ENCODE peak calls at places on chromosome 17, in seven cellular contexts. One of them, this sample, is unnamed.

GRCh38 chr17:74803388-74803930 is 27.3 kb upstream of the NAT9 start:
- DNase-seq in tibial nerve: no peak
- DNase-seq in uterus: peak; percentile 25
- DNase-seq in Peyer's patch: no peak
- DNase-seq in CD8-positive, alpha-beta T cell: no peak
- DNase-seq in neural progenitor cell: no peak
- DNase-seq in right lobe of liver: no peak
- DNase-seq in this sample: no peak

GRCh38 chr17:32659419-32659842 is 172.6 kb downstream of the CDK5R1 start:
- DNase-seq in tibial nerve: peak; percentile 58
- DNase-seq in uterus: peak; percentile 62
- DNase-seq in Peyer's patch: peak; percentile 53
- DNase-seq in CD8-positive, alpha-beta T cell: peak; percentile 44
- DNase-seq in neural progenitor cell: peak; percentile 69
- DNase-seq in right lobe of liver: peak; percentile 61
- DNase-seq in this sample: peak; percentile 40

GRCh38 chr17:31339906-31340661 is 18.7 kb upstream of the EVI2A start:
- DNase-seq in tibial nerve: no peak
- DNase-seq in uterus: no peak
- DNase-seq in Peyer's patch: no peak
- DNase-seq in CD8-positive, alpha-beta T cell: no peak
- DNase-seq in neural progenitor cell: no peak
- DNase-seq in right lobe of liver: no peak
- DNase-seq in this sample: no peak

GRCh38 chr17:8892338-8892690 is 24.8 kb upstream of the PIK3R6 start:
- DNase-seq in tibial nerve: no peak
- DNase-seq in uterus: no peak
- DNase-seq in Peyer's patch: no peak
- DNase-seq in CD8-positive, alpha-beta T cell: no peak
- DNase-seq in neural progenitor cell: no peak
- DNase-seq in right lobe of liver: no peak
- DNase-seq in this sample: no peak

GRCh38 chr17:29444589-29444988 is 54.4 kb downstream of the TAOK1 start:
- DNase-seq in tibial nerve: no peak
- DNase-seq in uterus: no peak
- DNase-seq in Peyer's patch: no peak
- DNase-seq in CD8-positive, alpha-beta T cell: no peak
- DNase-seq in neural progenitor cell: no peak
- DNase-seq in right lobe of liver: no peak
- DNase-seq in this sample: no peak

GRCh38 chr17:17849147-17849820 is 12.5 kb upstream of the SREBF1 start:
- DNase-seq in tibial nerve: no peak
- DNase-seq in uterus: peak; percentile 54
- DNase-seq in Peyer's patch: peak; percentile 80
- DNase-seq in CD8-positive, alpha-beta T cell: peak; percentile 90
- DNase-seq in neural progenitor cell: no peak
- DNase-seq in right lobe of liver: peak; percentile 82
- DNase-seq in this sample: peak; percentile 62

GRCh38 chr17:7716901-7717755 is at the start of gene DNAH2:
- DNase-seq in tibial nerve: peak; percentile 30
- DNase-seq in uterus: peak; percentile 76
- DNase-seq in Peyer's patch: peak; percentile 21
- DNase-seq in CD8-positive, alpha-beta T cell: no peak
- DNase-seq in neural progenitor cell: peak; percentile 98
- DNase-seq in right lobe of liver: peak; percentile 67
- DNase-seq in this sample: no peak

GRCh38 chr17:9402590-9403199 is 172.9 kb downstream of the STX8 start:
- DNase-seq in tibial nerve: no peak
- DNase-seq in uterus: no peak
- DNase-seq in Peyer's patch: no peak
- DNase-seq in CD8-positive, alpha-beta T cell: no peak
- DNase-seq in neural progenitor cell: peak; percentile 39
- DNase-seq in right lobe of liver: no peak
- DNase-seq in this sample: peak; percentile 32

GRCh38 chr17:410674-411401 is 58.2 kb upstream of the RPH3AL start:
- DNase-seq in tibial nerve: no peak
- DNase-seq in uterus: peak; percentile 20
- DNase-seq in Peyer's patch: no peak
- DNase-seq in CD8-positive, alpha-beta T cell: peak; percentile 95
- DNase-seq in neural progenitor cell: peak; percentile 56
- DNase-seq in right lobe of liver: peak; percentile 57
- DNase-seq in this sample: no peak

GRCh38 chr17:49210158-49211029 is at the start of the genes ABI3 and GNGT2:
- DNase-seq in tibial nerve: no peak
- DNase-seq in uterus: no peak
- DNase-seq in Peyer's patch: peak; percentile 88
- DNase-seq in CD8-positive, alpha-beta T cell: peak; percentile 69
- DNase-seq in neural progenitor cell: no peak
- DNase-seq in right lobe of liver: peak; percentile 62
- DNase-seq in this sample: no peak

GRCh38 chr17:39212841-39213480 is 12.8 kb downstream of the STAC2 start:
- DNase-seq in tibial nerve: no peak
- DNase-seq in uterus: no peak
- DNase-seq in Peyer's patch: no peak
- DNase-seq in CD8-positive, alpha-beta T cell: no peak
- DNase-seq in neural progenitor cell: no peak
- DNase-seq in right lobe of liver: no peak
- DNase-seq in this sample: no peak

GRCh38 chr17:74779948-74780400 is 3.8 kb upstream of the NAT9 start:
- DNase-seq in tibial nerve: no peak
- DNase-seq in uterus: no peak
- DNase-seq in Peyer's patch: peak; percentile 86
- DNase-seq in CD8-positive, alpha-beta T cell: peak; percentile 83
- DNase-seq in neural progenitor cell: no peak
- DNase-seq in right lobe of liver: no peak
- DNase-seq in this sample: peak; percentile 20

DNA sequence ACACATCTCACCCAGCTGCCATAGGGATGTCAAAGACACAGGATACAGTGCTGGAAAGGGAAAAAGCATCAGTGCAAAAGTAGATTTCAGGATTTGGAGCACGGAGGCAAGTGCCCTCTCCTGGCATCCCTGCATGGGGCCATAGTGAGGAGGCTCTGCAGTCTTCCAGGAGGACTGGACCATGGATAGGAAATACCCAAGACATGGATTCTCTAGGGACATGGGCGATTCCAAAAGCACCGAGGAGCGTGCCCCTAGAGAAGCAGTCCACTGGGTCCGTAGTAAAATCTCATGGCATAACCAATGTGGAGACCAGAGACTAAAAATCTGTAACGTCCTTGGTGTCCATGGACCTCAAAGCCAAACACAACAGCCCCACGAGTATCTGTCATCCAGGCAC is 818.2 kb downstream of the KCNJ18 start:
- DNase-seq in tibial nerve: no peak
- DNase-seq in uterus: no peak
- DNase-seq in Peyer's patch: no peak
- DNase-seq in CD8-positive, alpha-beta T cell: no peak
- DNase-seq in neural progenitor cell: no peak
- DNase-seq in right lobe of liver: no peak
- DNase-seq in this sample: no peak
- H3K9me3 ChIP-seq in tibial nerve: no peaks in the 10 kb centered on the region
- H3K9me3 ChIP-seq in uterus: no peaks in the 10 kb centered on the region
- H3K9me3 ChIP-seq in Peyer's patch: no peaks in the 10 kb centered on the region
- H3K9me3 ChIP-seq in CD8-positive, alpha-beta T cell: no peaks in the 10 kb centered on the region
- H3K9me3 ChIP-seq in neural progenitor cell: peaks cover 14% of the 10 kb centered on the region
- H3K9me3 ChIP-seq in right lobe of liver: no peaks in the 10 kb centered on the region
- H3K9me3 ChIP-seq in this sample: no peaks in the 10 kb centered on the region

GRCh38 chr17:26792486-26792885 is 501.4 kb upstream of the WSB1 start:
- DNase-seq in tibial nerve: no peak
- DNase-seq in uterus: no peak
- DNase-seq in Peyer's patch: no peak
- DNase-seq in CD8-positive, alpha-beta T cell: no peak
- DNase-seq in neural progenitor cell: no peak
- DNase-seq in right lobe of liver: no peak
- DNase-seq in this sample: no peak
- H3K9me3 ChIP-seq in tibial nerve: no peaks in the 10 kb centered on the region
- H3K9me3 ChIP-seq in uterus: no peaks in the 10 kb centered on the region
- H3K9me3 ChIP-seq in Peyer's patch: no peaks in the 10 kb centered on the region
- H3K9me3 ChIP-seq in CD8-positive, alpha-beta T cell: no peaks in the 10 kb centered on the region
- H3K9me3 ChIP-seq in neural progenitor cell: peaks cover 60% of the 10 kb centered on the region
- H3K9me3 ChIP-seq in right lobe of liver: no peaks in the 10 kb centered on the region
- H3K9me3 ChIP-seq in this sample: peaks cover 24% of the 10 kb centered on the region

DNA sequence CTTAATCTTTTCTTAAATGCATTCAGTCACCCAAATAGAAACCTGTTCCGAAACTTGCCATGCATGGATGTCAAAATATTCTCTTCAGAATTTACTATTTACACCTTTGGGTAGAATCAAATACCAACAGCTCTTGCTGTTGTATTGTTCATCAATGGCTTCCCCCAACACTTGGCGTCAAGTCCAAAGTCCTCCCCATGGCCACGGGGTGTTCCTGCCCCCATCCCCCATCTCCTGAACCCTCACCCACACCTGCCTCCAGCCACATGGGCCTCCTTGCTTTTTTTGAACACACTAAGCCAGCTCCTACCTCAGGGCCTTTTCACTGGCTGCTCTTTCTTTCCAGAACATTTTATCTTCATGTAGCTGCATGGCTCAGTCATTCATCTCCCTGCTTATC is 4.0 kb upstream of the FAM171A2 start:
- DNase-seq in tibial nerve: no peak
- DNase-seq in uterus: no peak
- DNase-seq in Peyer's patch: no peak
- DNase-seq in CD8-positive, alpha-beta T cell: no peak
- DNase-seq in neural progenitor cell: no peak
- DNase-seq in right lobe of liver: no peak
- DNase-seq in this sample: no peak
- H3K9me3 ChIP-seq in tibial nerve: no peaks in the 10 kb centered on the region
- H3K9me3 ChIP-seq in uterus: no peaks in the 10 kb centered on the region
- H3K9me3 ChIP-seq in Peyer's patch: no peaks in the 10 kb centered on the region
- H3K9me3 ChIP-seq in CD8-positive, alpha-beta T cell: no peaks in the 10 kb centered on the region
- H3K9me3 ChIP-seq in neural progenitor cell: no peaks in the 10 kb centered on the region
- H3K9me3 ChIP-seq in right lobe of liver: no peaks in the 10 kb centered on the region
- H3K9me3 ChIP-seq in this sample: no peaks in the 10 kb centered on the region

DNA sequence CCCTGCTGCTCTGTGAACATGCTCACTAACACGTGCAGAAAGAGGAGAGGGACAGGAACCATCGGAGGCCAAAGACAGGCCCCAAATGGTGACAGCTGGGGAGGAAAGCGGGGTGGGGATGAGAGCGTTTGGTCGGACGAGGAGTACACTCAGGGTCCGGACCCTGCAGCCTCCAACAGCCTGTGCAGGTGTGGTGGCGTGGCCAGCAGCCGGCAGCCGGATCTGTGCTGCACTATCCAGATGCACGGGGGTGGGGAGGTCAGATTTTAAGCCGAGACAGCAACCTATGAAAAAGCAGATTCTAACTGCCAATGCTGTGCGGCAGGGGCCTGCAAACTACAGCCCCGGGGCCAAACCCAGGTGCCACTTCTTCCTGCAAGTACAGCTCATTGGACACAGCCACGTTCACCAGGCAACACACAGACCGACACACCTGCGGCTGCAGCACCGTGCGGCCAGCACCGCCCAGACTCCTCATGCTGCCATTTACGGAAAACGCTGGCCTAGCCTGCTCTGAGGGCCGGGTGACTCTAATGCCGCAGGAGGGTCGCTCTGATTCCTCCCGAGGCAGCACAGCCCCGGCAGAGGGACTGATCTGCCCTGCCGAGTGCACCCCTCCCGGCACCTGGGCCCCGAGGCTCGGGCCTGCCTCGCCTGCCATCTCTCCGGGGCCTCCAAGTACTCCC is 21.2 kb downstream of the SLC16A3 start:
- DNase-seq in tibial nerve: no peak
- DNase-seq in uterus: no peak
- DNase-seq in Peyer's patch: no peak
- DNase-seq in CD8-positive, alpha-beta T cell: no peak
- DNase-seq in neural progenitor cell: no peak
- DNase-seq in right lobe of liver: peak; percentile 48
- DNase-seq in this sample: no peak
- H3K9me3 ChIP-seq in tibial nerve: no peaks in the 10 kb centered on the region
- H3K9me3 ChIP-seq in uterus: no peaks in the 10 kb centered on the region
- H3K9me3 ChIP-seq in Peyer's patch: no peaks in the 10 kb centered on the region
- H3K9me3 ChIP-seq in CD8-positive, alpha-beta T cell: no peaks in the 10 kb centered on the region
- H3K9me3 ChIP-seq in neural progenitor cell: no peaks in the 10 kb centered on the region
- H3K9me3 ChIP-seq in right lobe of liver: no peaks in the 10 kb centered on the region
- H3K9me3 ChIP-seq in this sample: no peaks in the 10 kb centered on the region

GRCh38 chr17:22514767-22515320 is 822.5 kb downstream of the KCNJ18 start:
- DNase-seq in tibial nerve: no peak
- DNase-seq in uterus: no peak
- DNase-seq in Peyer's patch: no peak
- DNase-seq in CD8-positive, alpha-beta T cell: no peak
- DNase-seq in neural progenitor cell: no peak
- DNase-seq in right lobe of liver: no peak
- DNase-seq in this sample: no peak
- H3K9me3 ChIP-seq in tibial nerve: no peaks in the 10 kb centered on the region
- H3K9me3 ChIP-seq in uterus: no peaks in the 10 kb centered on the region
- H3K9me3 ChIP-seq in Peyer's patch: no peaks in the 10 kb centered on the region
- H3K9me3 ChIP-seq in CD8-positive, alpha-beta T cell: no peaks in the 10 kb centered on the region
- H3K9me3 ChIP-seq in neural progenitor cell: peaks cover 3% of the 10 kb centered on the region
- H3K9me3 ChIP-seq in right lobe of liver: no peaks in the 10 kb centered on the region
- H3K9me3 ChIP-seq in this sample: no peaks in the 10 kb centered on the region

DNA sequence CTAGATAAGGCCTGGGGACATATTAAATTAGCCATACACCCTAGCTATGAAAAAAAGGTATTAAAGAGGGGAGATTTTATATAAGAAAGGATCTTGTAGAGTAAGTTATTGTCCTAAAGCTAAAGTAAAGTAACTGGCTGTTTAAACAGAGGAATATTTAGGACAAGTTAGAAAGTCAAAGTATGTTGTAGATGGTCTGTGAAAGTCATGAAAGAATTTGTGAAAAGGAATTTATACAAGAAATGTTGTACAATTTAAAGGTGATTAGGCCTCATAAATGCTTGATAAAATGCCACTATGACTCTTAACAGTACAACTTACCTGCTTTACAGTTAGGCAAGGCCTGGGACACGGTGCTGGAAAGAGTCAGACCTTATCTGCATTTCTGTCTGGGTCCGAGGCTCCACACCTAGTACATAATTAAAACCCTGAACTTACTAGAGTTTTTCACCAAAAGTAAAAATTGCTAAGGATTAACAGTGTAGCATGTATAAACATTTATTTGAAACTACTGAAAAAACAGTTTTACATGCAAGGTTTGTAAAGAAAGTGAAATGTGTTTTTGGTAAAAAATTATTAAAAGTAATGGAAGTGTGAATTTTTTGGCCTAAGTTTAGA is 445.3 kb upstream of the TOM1L1 start:
- DNase-seq in tibial nerve: no peak
- DNase-seq in uterus: no peak
- DNase-seq in Peyer's patch: no peak
- DNase-seq in CD8-positive, alpha-beta T cell: no peak
- DNase-seq in neural progenitor cell: no peak
- DNase-seq in right lobe of liver: no peak
- DNase-seq in this sample: no peak
- H3K9me3 ChIP-seq in tibial nerve: no peaks in the 10 kb centered on the region
- H3K9me3 ChIP-seq in uterus: no peaks in the 10 kb centered on the region
- H3K9me3 ChIP-seq in Peyer's patch: no peaks in the 10 kb centered on the region
- H3K9me3 ChIP-seq in CD8-positive, alpha-beta T cell: no peaks in the 10 kb centered on the region
- H3K9me3 ChIP-seq in neural progenitor cell: peaks cover 30% of the 10 kb centered on the region
- H3K9me3 ChIP-seq in right lobe of liver: no peaks in the 10 kb centered on the region
- H3K9me3 ChIP-seq in this sample: no peaks in the 10 kb centered on the region

DNA sequence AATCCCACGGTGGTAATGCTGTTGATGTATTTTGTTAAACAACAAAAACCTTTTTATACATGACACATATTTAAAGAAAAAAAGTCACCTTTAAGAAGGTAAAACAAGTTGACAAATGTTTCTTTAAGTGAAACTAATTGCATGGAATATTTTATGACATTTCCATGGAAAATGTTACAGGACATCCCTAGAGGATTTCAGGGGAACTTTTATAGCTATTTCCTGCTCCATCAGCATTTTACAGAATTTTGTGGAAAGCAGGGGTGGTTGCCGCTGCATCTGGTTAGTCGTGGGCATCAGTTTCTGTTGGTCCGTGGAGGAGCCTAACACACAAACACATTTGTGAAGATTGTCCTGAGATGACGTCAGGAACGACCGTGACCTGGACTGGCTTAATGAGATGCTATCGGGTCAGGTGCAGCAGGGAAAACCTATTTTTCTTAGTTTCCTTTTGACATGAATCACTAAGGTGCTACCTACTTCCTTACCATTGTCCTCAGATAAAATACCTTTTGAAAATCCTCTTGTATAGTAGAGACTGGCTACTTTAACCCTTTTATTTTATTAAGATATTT is 305.1 kb downstream of the MAP2K6 start:
- DNase-seq in tibial nerve: no peak
- DNase-seq in uterus: no peak
- DNase-seq in Peyer's patch: no peak
- DNase-seq in CD8-positive, alpha-beta T cell: no peak
- DNase-seq in neural progenitor cell: no peak
- DNase-seq in right lobe of liver: no peak
- DNase-seq in this sample: no peak
- H3K9me3 ChIP-seq in tibial nerve: no peaks in the 10 kb centered on the region
- H3K9me3 ChIP-seq in uterus: no peaks in the 10 kb centered on the region
- H3K9me3 ChIP-seq in Peyer's patch: no peaks in the 10 kb centered on the region
- H3K9me3 ChIP-seq in CD8-positive, alpha-beta T cell: no peaks in the 10 kb centered on the region
- H3K9me3 ChIP-seq in neural progenitor cell: no peaks in the 10 kb centered on the region
- H3K9me3 ChIP-seq in right lobe of liver: no peaks in the 10 kb centered on the region
- H3K9me3 ChIP-seq in this sample: no peaks in the 10 kb centered on the region